ENCODE peak calls at places on chromosomes 16 and 17, in four cellular contexts. V, S, J and A are unnamed samples.

GRCh38 chr17:45703348-45703747 is 80.8 kb upstream of the CRHR1 start:
- DNase-seq in V (no peak), S (no peak), J (no peak), A (no peak)

GRCh38 chr17:41559548-41559947 is 12.3 kb downstream of the KRT9 start:
- DNase-seq in V (no peak), S (no peak), J (no peak), A (no peak)

GRCh38 chr16:58128181-58128631 is 975 bp downstream of the CFAP20 start:
- DNase-seq in V (no peak), S (no peak), J (no peak), A (no peak)

GRCh38 chr16:1781758-1782407 is 488 bp downstream of the SPSB3 start:
- DNase-seq in V (no peak), S (no peak), J (no peak), A (peak; percentile 38)

GRCh38 chr17:47967607-47968252 is 3.2 kb upstream of the CDK5RAP3 start:
- DNase-seq in V (no peak), S (no peak), J (no peak), A (no peak)

GRCh38 chr16:17245727-17246576 is 224.8 kb downstream of the XYLT1 start:
- DNase-seq in V (no peak), S (no peak), J (no peak), A (no peak)

GRCh38 chr17:16287563-16288027 is 65.7 kb downstream of the CENPV start:
- DNase-seq in V (no peak), S (peak; percentile 6), J (no peak), A (no peak)

GRCh38 chr16:57945740-57946138 is 25.2 kb downstream of the CNGB1 start:
- DNase-seq in V (no peak), S (no peak), J (no peak), A (no peak)

GRCh38 chr16:15613676-15614075 is 29.3 kb downstream of the MARF1 start:
- DNase-seq in V (no peak), S (no peak), J (no peak), A (no peak)

GRCh38 chr17:57600092-57600491 is 145.0 kb downstream of the CCDC182 start:
- DNase-seq in V (no peak), S (no peak), J (no peak), A (no peak)

DNA sequence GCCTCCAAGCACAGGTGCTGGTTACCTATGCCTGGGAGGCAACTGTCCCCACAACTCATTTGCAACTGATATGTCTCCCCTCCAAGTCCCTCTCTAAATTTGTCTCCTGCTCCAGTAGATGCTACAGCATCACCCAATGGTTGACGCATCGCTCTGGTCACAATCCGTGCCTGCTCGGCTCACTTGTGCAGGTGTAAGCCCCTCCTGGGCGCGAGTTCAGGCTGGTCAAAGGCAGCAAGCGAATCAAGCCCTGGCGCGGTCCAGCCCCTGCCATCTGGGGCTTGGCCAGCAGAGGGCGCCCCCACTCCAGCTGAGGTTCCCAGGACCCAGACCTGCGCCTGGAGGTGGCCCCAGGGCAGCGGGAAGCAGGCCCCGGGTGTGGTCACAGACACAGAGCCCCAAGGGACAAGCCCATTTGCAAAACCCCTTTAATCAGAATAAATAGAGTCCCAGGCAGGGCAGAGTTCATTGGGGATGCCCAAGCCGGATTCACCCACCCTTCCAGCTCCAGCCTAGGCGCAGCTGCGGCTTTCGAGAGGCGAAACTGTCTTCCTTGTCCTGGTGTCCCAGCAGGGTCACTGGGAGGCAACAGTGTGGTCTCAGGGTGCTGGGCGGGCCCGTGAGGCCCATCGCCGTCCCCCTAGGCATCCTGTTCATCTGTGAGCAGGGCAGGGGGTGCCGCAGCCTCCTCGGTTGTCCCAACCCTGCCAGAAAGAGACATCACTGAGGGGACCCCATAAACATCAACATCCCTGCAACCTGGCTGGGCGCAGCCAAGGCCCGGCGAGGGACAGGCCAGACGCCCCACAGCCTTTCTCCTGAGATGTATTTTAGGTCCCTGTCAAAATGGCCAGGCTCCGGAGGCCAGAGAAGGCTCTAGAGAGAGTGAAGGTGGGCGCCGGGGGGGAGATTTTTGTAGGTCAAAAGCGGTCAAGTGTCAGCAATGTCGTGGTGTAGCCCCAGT is 15.8 kb downstream of the TMC6 start:
- DNase-seq in V (peak; percentile 81), S (peak; percentile 67), J (peak; percentile 50), A (peak; percentile 69)
- H3K36me3 ChIP-seq in V (no peaks in the 10 kb centered on the region), S (no peaks in the 10 kb centered on the region), J (no peaks in the 10 kb centered on the region), A (no peaks in the 10 kb centered on the region)

GRCh38 chr16:11380836-11381235 is 35.6 kb downstream of the RMI2 start:
- DNase-seq in V (no peak), S (no peak), J (no peak), A (peak; percentile 61)
- H3K4me3 ChIP-seq in V (no peak overlapping the region), S (no peak overlapping the region), J (no peak overlapping the region), A (no peak overlapping the region)

GRCh38 chr17:82196273-82196672 is 16.4 kb downstream of the CCDC57 start:
- DNase-seq in V (no peak), S (no peak), J (no peak), A (no peak)
- H3K36me3 ChIP-seq in V (peaks cover 22% of the 10 kb centered on the region), S (no peaks in the 10 kb centered on the region), J (no peaks in the 10 kb centered on the region), A (peaks cover 26% of the 10 kb centered on the region)

GRCh38 chr16:67483150-67483549 is at the start of gene AGRP:
- DNase-seq in V (no peak), S (no peak), J (no peak), A (no peak)
- H3K4me3 ChIP-seq in V (no peak within 1 kb of the TSS), S (no peak within 1 kb of the TSS), J (peak within 1 kb of the TSS; percentile 90), A (no peak within 1 kb of the TSS)

GRCh38 chr17:72284806-72285205 is 164.0 kb downstream of the SOX9 start:
- DNase-seq in V (no peak), S (no peak), J (no peak), A (no peak)
- H3K36me3 ChIP-seq in V (no peaks in the 10 kb centered on the region), S (no peaks in the 10 kb centered on the region), J (no peaks in the 10 kb centered on the region), A (no peaks in the 10 kb centered on the region)